ENCODE peak calls at places on chromosomes 7 and 10, in five cellular contexts. K is H7, S is cardiac muscle cell, G is NB4, B is heart left ventricle. J is an unnamed sample.
A peak's percentile ranks its signal among the peaks of the same experiment; 100 is the strongest.

GRCh38 chr7:10300557-10300956 is 673.1 kb upstream of the PHF14 start:
- DNase-seq in S (no peak), B (no peak), K (no peak), G (no peak), J (no peak)

GRCh38 chr7:101941481-101942383 is 124.3 kb downstream of the CUX1 start:
- DNase-seq in B (no peak), S (peak; percentile 70), G (no peak), K (no peak), J (no peak)

GRCh38 chr7:137606061-137606674 is 240.6 kb downstream of the DGKI start:
- DNase-seq in S (peak; percentile 71), K (no peak), G (peak; percentile 63), B (no peak), J (peak; percentile 23)

GRCh38 chr7:55086413-55087201 is 67.8 kb downstream of the EGFR start:
- DNase-seq in K (no peak), B (no peak), G (peak; percentile 89), S (peak; percentile 83), J (no peak)

GRCh38 chr7:87966271-87966670 is 32.2 kb downstream of the ADAM22 start:
- DNase-seq in S (no peak), G (no peak), K (no peak), B (no peak), J (no peak)

GRCh38 chr10:75407716-75408511 is 6.3 kb upstream of the ZNF503 start:
- DNase-seq in B (peak; percentile 56), S (peak; percentile 56), G (peak; percentile 63), K (peak; percentile 81), J (no peak)

GRCh38 chr7:10225265-10225664 is 748.4 kb upstream of the PHF14 start:
- DNase-seq in K (no peak), S (no peak), B (no peak), G (no peak), J (no peak)

GRCh38 chr7:137592232-137592896 is 248.8 kb upstream of the PTN start:
- DNase-seq in K (peak; percentile 61), G (peak; percentile 64), B (peak; percentile 46), S (peak; percentile 88), J (peak; percentile 68)

GRCh38 chr7:54827719-54828118 is 68.7 kb upstream of the SEC61G start:
- DNase-seq in G (peak; percentile 45), K (no peak), S (no peak), B (no peak), J (no peak)

GRCh38 chr10:82609845-82610244 is 734.9 kb downstream of the NRG3 start:
- DNase-seq in K (no peak), G (no peak), B (no peak), S (no peak), J (no peak)

GRCh38 chr10:78436706-78437406 is 403.2 kb downstream of the RPS24 start:
- DNase-seq in S (no peak), B (no peak), K (no peak), G (no peak), J (no peak)

GRCh38 chr10:65273063-65273462 is 1652.8 kb upstream of the LRRTM3 start:
- DNase-seq in B (no peak), S (no peak), G (no peak), K (peak; percentile 20), J (no peak)

GRCh38 chr7:100128602-100128963 is 1.8 kb downstream of the MBLAC1 start:
- DNase-seq in B (no peak), G (no peak), K (no peak), S (no peak), J (no peak)

GRCh38 chr7:121331574-121331973 is 2.8 kb downstream of the WNT16 start:
- DNase-seq in K (no peak), B (no peak), G (no peak), S (no peak), J (no peak)

GRCh38 chr7:41148521-41148951 is 554.4 kb downstream of the INHBA start:
- DNase-seq in K (no peak), S (peak; percentile 61), G (no peak), B (no peak), J (no peak)

GRCh38 chr7:106568680-106569499 is 92.1 kb downstream of the CCDC71L start:
- DNase-seq in G (peak; percentile 89), K (no peak), B (no peak), S (peak; percentile 92), J (peak; percentile 22)

GRCh38 chr10:24007359-24007758 is 201.6 kb upstream of the KIAA1217 start:
- DNase-seq in B (no peak), G (no peak), S (no peak), K (no peak), J (no peak)

GRCh38 chr10:103544657-103545310 is 51.3 kb downstream of the NEURL1 start:
- DNase-seq in S (no peak), B (no peak), G (no peak), K (peak; percentile 31), J (peak; percentile 14)

GRCh38 chr10:115056186-115056585 is 37.0 kb upstream of the ATRNL1 start:
- DNase-seq in S (no peak), B (no peak), K (no peak), G (no peak), J (no peak)

GRCh38 chr10:116521424-116522305 is 24.1 kb upstream of the PNLIP start:
- DNase-seq in B (no peak), G (peak; percentile 40), K (peak; percentile 52), S (peak; percentile 55), J (no peak)

GRCh38 chr7:101399759-101400158 is 37.1 kb downstream of the COL26A1 start:
- DNase-seq in S (no peak), K (no peak), G (peak; percentile 40), B (no peak), J (no peak)

GRCh38 chr10:121722665-121723064 is 124.4 kb upstream of the FGFR2 start:
- DNase-seq in K (no peak), B (no peak), G (no peak), S (no peak), J (no peak)

GRCh38 chr7:15084368-15084767 is 181.8 kb upstream of the DGKB start:
- DNase-seq in G (no peak), K (no peak), B (no peak), S (no peak), J (no peak)

GRCh38 chr7:102284891-102285540 is 1.7 kb upstream of the SH2B2 start:
- DNase-seq in K (no peak), G (peak; percentile 86), S (no peak), B (peak; percentile 73), J (no peak)

GRCh38 chr7:157000741-157001653 is 9.5 kb downstream of the MNX1 start:
- DNase-seq in B (no peak), G (peak; percentile 29), S (no peak), K (peak; percentile 49), J (no peak)
- H3K4me3 ChIP-seq in B (peak overlapping the region; percentile 51), G (peak overlapping the region; percentile 1), S (no peak overlapping the region), K (no peak overlapping the region), J (peak overlapping the region; percentile 66)

GRCh38 chr10:102434251-102434913 is 2.0 kb upstream of the CUEDC2 start:
- DNase-seq in B (no peak), K (peak; percentile 59), S (peak; percentile 87), G (peak; percentile 75), J (peak; percentile 76)
- H3K4me3 ChIP-seq in B (no peak overlapping the region), K (no peak overlapping the region), S (no peak overlapping the region), G (peak overlapping the region; percentile 60), J (no peak overlapping the region)

GRCh38 chr7:29262191-29262917 is 67.8 kb downstream of the CHN2 start:
- DNase-seq in S (no peak), K (no peak), B (no peak), G (no peak), J (no peak)
- H3K4me3 ChIP-seq in S (no peak overlapping the region), K (no peak overlapping the region), B (no peak overlapping the region), G (no peak overlapping the region), J (no peak overlapping the region)

DNA sequence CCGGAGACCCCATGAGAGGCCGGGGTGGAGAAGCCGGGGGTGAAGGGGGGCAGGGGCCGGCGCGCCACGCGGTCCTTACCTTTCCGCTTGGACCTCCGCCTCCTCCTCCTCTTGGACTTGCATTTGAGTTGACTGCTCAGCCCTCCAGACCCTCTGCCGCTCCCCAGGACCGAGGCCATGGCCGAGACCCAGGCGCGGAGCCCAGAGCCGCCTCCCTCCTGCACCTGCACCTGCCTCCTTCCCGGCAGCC is 428 bp downstream of the ADARB2 start:
- DNase-seq in K (no peak), B (no peak), G (no peak), S (no peak), J (no peak)
- H3K4me3 ChIP-seq in K (peak overlapping the region; percentile 46), B (peak overlapping the region; percentile 33), G (no peak overlapping the region), S (peak overlapping the region; percentile 36), J (no peak overlapping the region)

GRCh38 chr7:76328390-76328789 is 25.9 kb downstream of the HSPB1 start:
- DNase-seq in K (peak; percentile 21), G (no peak), S (no peak), B (no peak), J (no peak)
- H3K4me3 ChIP-seq in K (no peak overlapping the region), G (no peak overlapping the region), S (no peak overlapping the region), B (no peak overlapping the region), J (no peak overlapping the region)

DNA sequence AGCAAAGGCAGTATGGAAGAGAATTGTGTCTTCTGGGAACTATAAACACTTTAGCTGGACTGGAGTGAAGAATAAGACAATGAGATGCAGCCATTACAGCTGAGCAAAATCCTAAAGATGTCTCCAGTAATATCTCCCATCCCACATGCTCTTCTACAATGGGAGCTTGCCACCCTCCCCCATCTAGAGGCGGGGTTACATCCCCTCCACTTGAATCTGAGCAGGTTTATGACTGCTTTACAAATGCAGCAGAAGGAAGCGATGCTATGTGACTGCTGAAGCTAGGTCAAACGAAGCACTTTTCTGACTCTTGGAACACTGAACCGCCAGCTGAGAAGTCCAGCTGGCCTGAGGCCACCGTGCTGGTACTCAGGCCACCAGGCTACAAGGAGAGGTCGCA is 89.0 kb downstream of the NPY start:
- DNase-seq in G (no peak), S (no peak), B (no peak), K (no peak), J (no peak)
- H3K4me3 ChIP-seq in G (no peak overlapping the region), S (no peak overlapping the region), B (no peak overlapping the region), K (no peak overlapping the region), J (no peak overlapping the region)

DNA sequence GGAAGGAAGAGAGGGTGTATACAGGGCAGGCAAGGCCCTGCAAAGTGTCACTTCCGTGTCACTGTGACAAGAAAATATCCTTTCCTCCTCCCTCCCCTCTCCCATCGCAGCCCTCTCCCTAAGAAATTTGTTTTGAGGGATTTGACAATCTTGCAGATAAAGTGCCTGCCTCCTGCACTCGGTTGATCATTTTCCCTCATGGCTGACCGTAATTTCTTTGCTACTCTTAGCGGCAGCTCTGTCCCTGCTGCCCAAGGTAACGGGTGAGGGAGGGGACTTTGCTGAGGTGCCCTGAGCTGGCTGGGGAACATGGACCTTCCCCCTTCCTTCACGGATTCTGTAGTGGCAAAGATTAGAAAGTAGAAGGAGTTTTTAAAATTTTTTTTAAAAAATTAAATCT is 179.1 kb downstream of the TCF7L2 start:
- DNase-seq in K (no peak), G (no peak), B (no peak), S (no peak), J (no peak)
- H3K4me3 ChIP-seq in K (no peak overlapping the region), G (no peak overlapping the region), B (peak overlapping the region; percentile 56), S (no peak overlapping the region), J (no peak overlapping the region)

DNA sequence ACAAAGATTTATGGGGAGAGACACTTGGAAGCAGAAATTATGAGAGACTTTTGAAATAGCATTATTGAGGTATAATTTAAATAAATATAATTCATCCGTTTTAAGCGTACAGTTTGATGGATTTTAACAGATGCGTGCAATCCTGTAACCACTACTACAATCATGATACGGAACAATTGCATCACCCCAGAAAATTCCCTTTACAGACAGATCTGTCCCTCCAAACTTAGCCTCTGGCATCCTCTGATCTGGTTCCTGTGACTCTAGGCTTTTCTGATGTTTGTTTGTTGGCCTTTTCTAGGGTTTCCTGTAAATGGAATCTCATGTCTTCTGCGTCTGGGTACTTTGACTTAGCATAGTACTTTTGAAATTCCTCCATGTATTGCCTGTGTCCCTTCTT is 15.5 kb downstream of the UBN2 start:
- DNase-seq in G (no peak), K (no peak), S (no peak), B (no peak), J (no peak)
- H3K4me3 ChIP-seq in G (no peak overlapping the region), K (no peak overlapping the region), S (no peak overlapping the region), B (no peak overlapping the region), J (no peak overlapping the region)

GRCh38 chr10:93916257-93917063 is 22.7 kb downstream of the SLC35G1 start:
- DNase-seq in S (peak; percentile 65), G (peak; percentile 24), B (no peak), K (no peak), J (no peak)
- H3K4me3 ChIP-seq in S (no peak overlapping the region), G (no peak overlapping the region), B (no peak overlapping the region), K (peak overlapping the region; percentile 4), J (no peak overlapping the region)

J was measured in Caco-2.